ENCODE peak calls at places on chromosomes 5 and 9, in seven cellular contexts. R, W, H, L, X, B and O are unnamed samples.
A peak's percentile ranks its signal among the peaks of the same experiment; 100 is the strongest.

GRCh38 chr5:77643654-77644404 is 5.3 kb upstream of the OTP start:
- DNase-seq in H (no peak), B (no peak), R (no peak), L (no peak), W (no peak), X (no peak), O (no peak)

GRCh38 chr5:61768692-61769281 is 436.7 kb downstream of the ZSWIM6 start:
- DNase-seq in W (no peak), H (peak; percentile 3), B (no peak), R (peak; percentile 68), L (peak; percentile 1), X (peak; percentile 3), O (peak; percentile 90)

GRCh38 chr5:137858223-137858916 is 9.3 kb upstream of the MYOT start:
- DNase-seq in X (peak; percentile 67), L (peak; percentile 60), R (no peak), B (no peak), H (peak; percentile 53), W (no peak), O (no peak)

GRCh38 chr5:120604898-120605297 is 140.8 kb downstream of the PRR16 start:
- DNase-seq in B (no peak), H (peak; percentile 98), R (no peak), W (no peak), L (peak; percentile 97), X (no peak), O (no peak)

GRCh38 chr5:56352808-56353590 is 119.9 kb upstream of the ANKRD55 start:
- DNase-seq in R (no peak), H (no peak), L (no peak), B (no peak), X (no peak), W (no peak), O (no peak)

GRCh38 chr5:78549043-78549442 is 99.5 kb downstream of the LHFPL2 start:
- DNase-seq in W (no peak), L (peak; percentile 39), X (no peak), B (no peak), R (no peak), H (peak; percentile 32), O (no peak)

GRCh38 chr5:138975098-138975847 is 100.1 kb upstream of the LRRTM2 start:
- DNase-seq in R (no peak), H (peak; percentile 90), W (no peak), B (no peak), X (peak; percentile 25), L (peak; percentile 73), O (peak; percentile 24)

GRCh38 chr5:105088961-105089360 is 1526.4 kb upstream of the NUDT12 start:
- DNase-seq in R (no peak), B (no peak), H (no peak), X (no peak), L (no peak), W (no peak), O (no peak)

GRCh38 chr5:39115644-39116346 is 41.6 kb upstream of the RICTOR start:
- DNase-seq in H (peak; percentile 5), W (no peak), X (no peak), L (peak; percentile 26), R (no peak), B (no peak), O (no peak)

DNA sequence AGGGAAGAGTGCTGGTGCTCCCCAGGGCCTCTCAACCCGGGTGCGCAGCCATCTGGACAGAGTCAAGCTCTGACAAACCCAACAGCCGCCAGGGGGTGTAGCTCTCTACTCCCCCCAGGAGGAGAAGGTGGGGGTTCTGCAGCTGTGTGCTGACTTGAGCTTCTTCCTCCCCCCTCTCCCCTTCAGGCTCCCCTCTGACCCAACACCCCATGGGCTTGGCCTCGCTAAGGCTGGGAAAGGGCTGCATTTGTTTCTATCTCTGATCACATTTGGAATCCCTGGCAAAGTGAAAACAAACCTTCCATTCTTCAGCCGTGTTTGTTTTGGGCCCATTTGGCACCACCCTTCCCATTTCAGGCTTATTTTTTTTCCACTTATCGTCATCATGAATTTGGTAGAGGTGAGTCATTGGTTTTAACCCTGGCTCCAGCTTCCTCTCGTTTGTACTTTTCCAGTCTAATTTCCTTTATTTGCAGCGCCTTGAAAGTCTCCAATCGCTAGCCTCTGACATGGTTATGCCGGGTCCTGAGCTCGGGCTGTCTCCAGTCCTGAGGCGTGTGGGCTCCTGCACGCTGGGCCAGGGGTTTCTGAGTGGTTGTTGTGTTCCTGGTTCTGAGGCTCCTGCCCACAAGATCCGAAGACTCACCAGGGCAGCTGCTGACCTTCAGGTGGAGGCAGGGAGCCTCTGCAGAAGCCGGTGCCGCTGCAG is 36.1 kb downstream of the DAP start:
- DNase-seq in B (peak; percentile 78), L (peak; percentile 96), W (peak; percentile 60), X (no peak), R (peak; percentile 42), H (peak; percentile 91), O (no peak)
- TF ChIP-seq CTCF in B (peak; percentile 15), L (peak; percentile 65), W (peak; percentile 20), X (peak; percentile 30), R (peak; percentile 49), H (peak; percentile 63), O (peak; percentile 14)

DNA sequence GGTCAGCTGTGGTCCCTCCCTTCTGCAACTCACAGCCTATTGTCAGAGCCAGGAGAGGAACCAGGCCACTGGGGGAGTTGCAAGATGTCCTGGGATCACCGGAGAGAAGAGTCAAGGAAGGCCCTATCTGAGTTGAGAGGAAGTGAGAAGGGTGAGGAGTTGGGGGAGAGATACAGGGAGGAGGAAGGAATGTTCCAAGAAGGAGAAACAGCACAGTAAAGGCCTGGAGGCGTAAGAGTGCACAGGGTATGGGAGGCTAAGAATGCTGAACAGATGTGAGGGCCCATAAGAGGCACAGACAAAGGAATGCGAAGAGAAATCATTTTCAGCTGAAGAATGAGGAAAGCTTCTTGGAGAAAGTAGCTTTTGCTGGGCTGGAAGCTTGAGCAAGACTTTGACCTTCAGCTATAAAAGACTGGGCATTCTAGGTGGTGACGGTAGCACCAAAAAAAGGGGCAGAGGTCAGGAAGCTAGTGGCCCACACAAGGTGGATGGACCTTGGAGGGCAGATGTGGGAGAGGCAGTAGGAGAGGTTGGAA is 21.6 kb upstream of the CSF1R start:
- DNase-seq in L (peak; percentile 27), X (no peak), H (no peak), W (no peak), B (no peak), R (no peak), O (peak; percentile 47)
- TF ChIP-seq CTCF in L (no peak), X (no peak), H (no peak), W (no peak), B (no peak), R (no peak), O (no peak)

DNA sequence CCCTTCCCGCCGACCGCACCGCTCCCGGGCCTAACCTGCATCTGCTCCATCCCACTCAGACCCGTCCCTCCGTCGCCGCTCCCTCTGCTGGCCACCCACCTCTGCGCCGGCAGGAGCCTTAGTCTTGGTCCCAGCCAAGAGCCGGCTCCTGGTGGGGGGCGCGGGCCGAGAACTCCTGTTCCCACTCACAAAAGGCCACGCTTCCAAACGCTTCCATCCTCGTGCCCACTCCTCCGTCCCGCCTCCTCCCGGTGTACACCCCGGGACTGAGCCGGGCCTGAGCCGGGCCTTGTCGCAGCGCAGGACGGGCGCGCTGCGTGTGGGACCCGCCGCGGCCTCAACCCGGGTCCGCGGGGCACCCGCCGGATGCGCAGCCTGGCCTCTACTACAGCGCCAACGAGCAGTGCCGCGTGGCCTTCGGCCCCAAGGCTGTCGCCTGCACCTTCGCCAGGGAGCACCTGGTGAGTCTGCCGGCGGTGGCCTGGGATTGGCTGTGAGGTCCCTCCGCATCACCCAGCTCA is 7.5 kb downstream of the ADAMTS13 start:
- DNase-seq in R (peak; percentile 48), W (peak; percentile 89), H (peak; percentile 9), L (no peak), B (no peak), X (no peak), O (peak; percentile 95)
- TF ChIP-seq CTCF in R (peak; percentile 33), W (peak; percentile 27), H (peak; percentile 49), L (peak; percentile 29), B (no peak), X (peak; percentile 34), O (peak; percentile 78)

GRCh38 chr9:135544981-135545635 is 818 bp upstream of the OBP2A start:
- DNase-seq in B (peak; percentile 44), W (no peak), R (no peak), L (no peak), X (no peak), H (no peak), O (no peak)
- TF ChIP-seq CTCF in B (no peak), W (no peak), R (no peak), L (no peak), X (no peak), H (no peak), O (no peak)

DNA sequence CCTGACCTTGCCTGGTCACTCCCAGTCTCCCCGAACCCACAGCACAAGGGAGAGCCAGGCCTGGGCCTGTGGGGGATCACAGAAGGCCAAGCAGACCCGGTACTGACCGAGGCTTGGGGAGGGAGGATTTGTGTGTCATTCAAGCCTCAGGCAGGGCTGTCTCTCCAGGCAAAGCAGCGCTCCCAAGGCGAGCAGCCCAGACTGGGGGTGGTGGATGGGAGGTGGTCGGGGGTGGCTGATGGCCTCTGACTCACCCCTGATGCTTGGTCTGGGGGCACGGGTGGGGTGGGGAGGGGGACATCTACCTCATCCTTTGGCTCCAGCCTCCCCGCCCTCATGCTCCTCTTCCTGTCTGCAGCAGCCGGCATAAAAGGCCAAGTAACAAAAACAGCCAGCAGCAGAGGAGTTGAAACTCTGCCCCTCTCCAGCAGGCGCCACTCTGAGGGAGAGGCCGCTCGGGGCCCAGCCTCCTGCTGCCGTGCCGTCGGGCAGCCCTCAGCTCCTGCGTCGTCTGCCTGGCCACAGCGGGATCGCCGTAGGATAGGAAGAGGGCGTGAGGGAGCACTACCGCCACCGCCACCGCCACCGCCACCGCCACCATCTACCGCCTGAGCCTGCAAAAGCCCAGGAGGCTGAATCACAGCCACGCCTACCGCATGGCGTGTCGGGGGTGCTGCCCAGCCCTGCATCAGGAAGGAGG is 166.0 kb downstream of the OLFM1 start:
- DNase-seq in H (no peak), X (no peak), B (no peak), R (no peak), L (no peak), W (peak; percentile 46), O (peak; percentile 90)
- TF ChIP-seq CTCF in H (no peak), X (no peak), B (no peak), R (no peak), L (no peak), W (no peak), O (peak; percentile 35)

GRCh38 chr5:168920019-168920813 is 341.0 kb upstream of the PANK3 start:
- DNase-seq in X (no peak), L (no peak), W (no peak), H (no peak), B (no peak), R (no peak), O (no peak)

GRCh38 chr5:168929656-168930055 is 350.5 kb upstream of the PANK3 start:
- DNase-seq in H (no peak), X (no peak), R (no peak), L (no peak), B (no peak), W (no peak), O (no peak)

DNA sequence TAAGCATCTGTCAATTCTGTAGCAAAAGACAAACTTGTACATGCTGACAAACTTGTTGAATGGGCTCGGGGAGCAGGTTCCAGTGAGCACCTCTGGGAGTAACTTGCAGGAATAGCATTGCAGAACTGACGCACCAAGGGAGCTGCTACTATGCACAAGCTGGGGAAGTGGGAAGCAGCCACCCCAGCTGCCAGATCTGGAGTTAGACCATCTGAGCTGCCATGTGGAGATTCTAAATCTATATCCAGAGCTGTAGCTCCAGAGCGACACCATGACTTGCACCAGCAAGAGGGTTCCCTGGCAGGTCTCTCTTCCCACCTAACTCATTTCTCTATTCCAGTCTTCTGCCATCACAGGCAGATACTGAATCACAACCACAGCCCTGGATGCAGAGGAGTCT is 346.0 kb upstream of the PANK3 start:
- DNase-seq in R (no peak), L (no peak), B (no peak), W (no peak), H (no peak), X (no peak), O (no peak)
- TF ChIP-seq CTCF in R (no peak), L (no peak), B (no peak), W (no peak), H (no peak), X (no peak), O (no peak)